ENCODE peak calls at places on chromosome 6, in four cellular contexts. One of them, this sample, is unnamed.

GRCh38 chr6:137016366-137016765 is 28.4 kb downstream of the IL20RA start:
- DNase-seq in hepatocyte: no peak
- DNase-seq in neural progenitor cell: no peak
- DNase-seq in MM.1S: no peak
- DNase-seq in this sample: no peak

GRCh38 chr6:31883699-31884098 is 4.9 kb upstream of the SLC44A4 start:
- DNase-seq in MM.1S: no peak
- DNase-seq in hepatocyte: no peak
- DNase-seq in neural progenitor cell: no peak
- DNase-seq in this sample: no peak

GRCh38 chr6:155013457-155013876 is 18.4 kb downstream of the TIAM2 start:
- DNase-seq in neural progenitor cell: no peak
- DNase-seq in hepatocyte: no peak
- DNase-seq in MM.1S: no peak
- DNase-seq in this sample: no peak

GRCh38 chr6:111592726-111593515 is 12.8 kb downstream of the TRAF3IP2 start:
- DNase-seq in hepatocyte: no peak
- DNase-seq in neural progenitor cell: peak
- DNase-seq in MM.1S: no peak
- DNase-seq in this sample: no peak

GRCh38 chr6:6588924-6589696 is 590 bp downstream of the LY86 start:
- DNase-seq in hepatocyte: no peak
- DNase-seq in MM.1S: no peak
- DNase-seq in neural progenitor cell: no peak
- DNase-seq in this sample: peak

GRCh38 chr6:85792278-85792677 is 149.6 kb upstream of the SYNCRIP start:
- DNase-seq in MM.1S: no peak
- DNase-seq in hepatocyte: no peak
- DNase-seq in neural progenitor cell: no peak
- DNase-seq in this sample: no peak

GRCh38 chr6:53492860-53493634 is 51.9 kb downstream of the GCLC start:
- DNase-seq in neural progenitor cell: peak
- DNase-seq in hepatocyte: peak
- DNase-seq in MM.1S: peak
- DNase-seq in this sample: peak

GRCh38 chr6:47144306-47144705 is 102.2 kb upstream of the ADGRF1 start:
- DNase-seq in neural progenitor cell: no peak
- DNase-seq in MM.1S: no peak
- DNase-seq in hepatocyte: no peak
- DNase-seq in this sample: no peak

GRCh38 chr6:143164565-143165105 is 103.9 kb downstream of the AIG1 start:
- DNase-seq in hepatocyte: no peak
- DNase-seq in neural progenitor cell: no peak
- DNase-seq in MM.1S: no peak
- DNase-seq in this sample: no peak

GRCh38 chr6:118562959-118563358 is 14.9 kb downstream of the PLN start:
- DNase-seq in neural progenitor cell: no peak
- DNase-seq in hepatocyte: no peak
- DNase-seq in MM.1S: no peak
- DNase-seq in this sample: no peak

GRCh38 chr6:67102743-67103142 is 1395.7 kb upstream of the EYS start:
- DNase-seq in MM.1S: no peak
- DNase-seq in neural progenitor cell: no peak
- DNase-seq in hepatocyte: no peak
- DNase-seq in this sample: no peak

GRCh38 chr6:128417698-128418097 is 102.7 kb downstream of the PTPRK start:
- DNase-seq in hepatocyte: no peak
- DNase-seq in MM.1S: no peak
- DNase-seq in neural progenitor cell: no peak
- DNase-seq in this sample: no peak

GRCh38 chr6:113184291-113184690 is 672.9 kb upstream of the MARCKS start:
- DNase-seq in MM.1S: no peak
- DNase-seq in hepatocyte: no peak
- DNase-seq in neural progenitor cell: no peak
- DNase-seq in this sample: no peak

GRCh38 chr6:28446818-28447511 is 3.7 kb upstream of the ZSCAN23 start:
- DNase-seq in MM.1S: no peak
- DNase-seq in hepatocyte: peak
- DNase-seq in neural progenitor cell: peak
- DNase-seq in this sample: no peak

GRCh38 chr6:90764001-90764400 is 177.1 kb upstream of the MAP3K7 start:
- DNase-seq in MM.1S: no peak
- DNase-seq in hepatocyte: no peak
- DNase-seq in neural progenitor cell: no peak
- DNase-seq in this sample: no peak

GRCh38 chr6:4732691-4733315 is 43.4 kb upstream of the CDYL start:
- DNase-seq in neural progenitor cell: peak
- DNase-seq in hepatocyte: peak
- DNase-seq in MM.1S: no peak
- DNase-seq in this sample: no peak

GRCh38 chr6:155867682-155868081 is 412.0 kb upstream of the NOX3 start:
- DNase-seq in neural progenitor cell: no peak
- DNase-seq in hepatocyte: no peak
- DNase-seq in MM.1S: no peak
- DNase-seq in this sample: no peak

GRCh38 chr6:87705070-87705691 is 3.1 kb upstream of the AKIRIN2 start:
- DNase-seq in neural progenitor cell: no peak
- DNase-seq in hepatocyte: peak
- DNase-seq in MM.1S: no peak
- DNase-seq in this sample: no peak

GRCh38 chr6:34412643-34413214 is 13.1 kb downstream of the RPS10 start:
- DNase-seq in MM.1S: no peak
- DNase-seq in hepatocyte: no peak
- DNase-seq in neural progenitor cell: no peak
- DNase-seq in this sample: no peak

GRCh38 chr6:45420083-45420908 is 42.6 kb upstream of the SUPT3H start:
- DNase-seq in hepatocyte: peak
- DNase-seq in MM.1S: peak
- DNase-seq in neural progenitor cell: peak
- DNase-seq in this sample: no peak

GRCh38 chr6:38434051-38434450 is 205.7 kb downstream of the BTBD9 start:
- DNase-seq in hepatocyte: no peak
- DNase-seq in neural progenitor cell: no peak
- DNase-seq in MM.1S: no peak
- DNase-seq in this sample: no peak

GRCh38 chr6:10347561-10348327 is 67.1 kb downstream of the TFAP2A start:
- DNase-seq in neural progenitor cell: no peak
- DNase-seq in hepatocyte: peak
- DNase-seq in MM.1S: no peak
- DNase-seq in this sample: no peak

GRCh38 chr6:131062245-131063027 is 609 bp downstream of the EPB41L2 start:
- DNase-seq in hepatocyte: peak
- DNase-seq in MM.1S: peak
- DNase-seq in neural progenitor cell: peak
- DNase-seq in this sample: peak

GRCh38 chr6:13383280-13384163 is 55.2 kb upstream of the TBC1D7 start:
- DNase-seq in MM.1S: peak
- DNase-seq in hepatocyte: no peak
- DNase-seq in neural progenitor cell: no peak
- DNase-seq in this sample: no peak

GRCh38 chr6:128696651-128697391 is 176.4 kb upstream of the PTPRK start:
- DNase-seq in neural progenitor cell: no peak
- DNase-seq in MM.1S: no peak
- DNase-seq in hepatocyte: no peak
- DNase-seq in this sample: no peak

GRCh38 chr6:69232506-69233194 is 564.2 kb downstream of the LMBRD1 start:
- DNase-seq in MM.1S: peak
- DNase-seq in hepatocyte: peak
- DNase-seq in neural progenitor cell: peak
- DNase-seq in this sample: peak

GRCh38 chr6:152543519-152543918 is 93.6 kb downstream of the SYNE1 start:
- DNase-seq in hepatocyte: no peak
- DNase-seq in MM.1S: no peak
- DNase-seq in neural progenitor cell: no peak
- DNase-seq in this sample: no peak

GRCh38 chr6:164753517-164753916 is 555.9 kb downstream of the C6orf118 start:
- DNase-seq in neural progenitor cell: no peak
- DNase-seq in hepatocyte: no peak
- DNase-seq in MM.1S: no peak
- DNase-seq in this sample: no peak

GRCh38 chr6:31834704-31835375 is 7.3 kb downstream of the HSPA1B start:
- DNase-seq in hepatocyte: peak
- DNase-seq in neural progenitor cell: peak
- DNase-seq in MM.1S: peak
- DNase-seq in this sample: peak

DNA sequence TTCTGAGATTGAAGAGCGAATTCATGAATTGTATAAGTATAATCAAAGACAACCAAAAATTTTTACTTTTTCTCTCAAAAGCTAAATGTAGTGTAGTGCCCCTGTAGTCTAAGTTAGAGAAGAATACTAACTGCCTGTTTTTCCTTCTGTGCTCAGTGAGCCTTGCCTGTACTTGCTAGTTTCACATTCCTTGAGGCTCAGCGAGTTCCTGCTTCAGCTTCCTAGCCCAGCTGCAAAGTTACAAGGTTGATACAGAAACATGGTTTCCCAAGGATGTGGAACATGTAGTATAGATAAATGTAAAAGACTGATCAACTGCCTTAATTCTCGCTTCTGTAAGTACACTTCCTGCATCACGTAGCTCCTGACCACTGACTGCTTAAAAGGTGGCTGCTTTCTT is 33.1 kb upstream of the SEC63 start:
- DNase-seq in hepatocyte: no peak
- DNase-seq in neural progenitor cell: no peak
- DNase-seq in MM.1S: no peak
- DNase-seq in this sample: no peak
- H2AFZ ChIP-seq in hepatocyte: peak
- H2AFZ ChIP-seq in neural progenitor cell: no peak
- H2AFZ ChIP-seq in MM.1S: no peak
- H2AFZ ChIP-seq in this sample: no peak

GRCh38 chr6:156946370-156946936 is 169.3 kb downstream of the ARID1B start:
- DNase-seq in MM.1S: no peak
- DNase-seq in hepatocyte: no peak
- DNase-seq in neural progenitor cell: no peak
- DNase-seq in this sample: no peak

GRCh38 chr6:156942266-156942665 is 165.1 kb downstream of the ARID1B start:
- DNase-seq in MM.1S: no peak
- DNase-seq in hepatocyte: no peak
- DNase-seq in neural progenitor cell: peak
- DNase-seq in this sample: peak

GRCh38 chr6:156944412-156944811 is 167.2 kb downstream of the ARID1B start:
- DNase-seq in MM.1S: no peak
- DNase-seq in neural progenitor cell: no peak
- DNase-seq in hepatocyte: no peak
- DNase-seq in this sample: no peak

GRCh38 chr6:156943816-156944215 is 166.6 kb downstream of the ARID1B start:
- DNase-seq in neural progenitor cell: no peak
- DNase-seq in MM.1S: no peak
- DNase-seq in hepatocyte: no peak
- DNase-seq in this sample: no peak

GRCh38 chr6:156943167-156943566 is 166.0 kb downstream of the ARID1B start:
- DNase-seq in hepatocyte: no peak
- DNase-seq in MM.1S: no peak
- DNase-seq in neural progenitor cell: no peak
- DNase-seq in this sample: no peak
- H2AFZ ChIP-seq in hepatocyte: no peak
- H2AFZ ChIP-seq in MM.1S: no peak
- H2AFZ ChIP-seq in neural progenitor cell: no peak
- H2AFZ ChIP-seq in this sample: no peak

GRCh38 chr6:108781419-108782110 is 66.7 kb upstream of the ARMC2 start:
- DNase-seq in neural progenitor cell: peak
- DNase-seq in MM.1S: no peak
- DNase-seq in hepatocyte: no peak
- DNase-seq in this sample: no peak

GRCh38 chr6:108780784-108781183 is 67.4 kb upstream of the ARMC2 start:
- DNase-seq in neural progenitor cell: no peak
- DNase-seq in hepatocyte: no peak
- DNase-seq in MM.1S: no peak
- DNase-seq in this sample: no peak

GRCh38 chr6:108782231-108783041 is 65.8 kb upstream of the ARMC2 start:
- DNase-seq in MM.1S: peak
- DNase-seq in neural progenitor cell: peak
- DNase-seq in hepatocyte: peak
- DNase-seq in this sample: peak

GRCh38 chr6:108778421-108779186 is 69.6 kb upstream of the ARMC2 start:
- DNase-seq in neural progenitor cell: no peak
- DNase-seq in MM.1S: no peak
- DNase-seq in hepatocyte: no peak
- DNase-seq in this sample: no peak

DNA sequence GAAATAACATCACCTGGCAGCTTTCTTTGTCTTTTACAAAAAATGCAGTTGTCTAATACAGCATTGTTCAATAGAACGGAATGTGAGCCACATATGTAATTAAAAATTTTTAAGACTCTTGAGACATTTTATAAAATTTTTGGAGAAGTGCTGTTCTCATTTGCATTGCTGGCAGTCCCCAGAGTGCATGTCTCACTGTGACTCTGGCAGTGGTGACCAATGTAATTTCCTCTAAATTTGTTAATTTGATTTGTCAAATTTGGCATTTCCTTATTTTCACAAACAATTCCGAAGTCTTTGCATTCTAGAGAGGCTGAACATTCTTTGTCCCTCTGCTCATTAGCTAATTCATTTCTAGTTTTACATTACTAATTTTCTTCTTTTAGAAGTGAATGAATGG is 68.7 kb upstream of the ARMC2 start:
- DNase-seq in hepatocyte: no peak
- DNase-seq in neural progenitor cell: no peak
- DNase-seq in MM.1S: no peak
- DNase-seq in this sample: no peak
- H2AFZ ChIP-seq in hepatocyte: no peak
- H2AFZ ChIP-seq in neural progenitor cell: no peak
- H2AFZ ChIP-seq in MM.1S: no peak
- H2AFZ ChIP-seq in this sample: no peak

DNA sequence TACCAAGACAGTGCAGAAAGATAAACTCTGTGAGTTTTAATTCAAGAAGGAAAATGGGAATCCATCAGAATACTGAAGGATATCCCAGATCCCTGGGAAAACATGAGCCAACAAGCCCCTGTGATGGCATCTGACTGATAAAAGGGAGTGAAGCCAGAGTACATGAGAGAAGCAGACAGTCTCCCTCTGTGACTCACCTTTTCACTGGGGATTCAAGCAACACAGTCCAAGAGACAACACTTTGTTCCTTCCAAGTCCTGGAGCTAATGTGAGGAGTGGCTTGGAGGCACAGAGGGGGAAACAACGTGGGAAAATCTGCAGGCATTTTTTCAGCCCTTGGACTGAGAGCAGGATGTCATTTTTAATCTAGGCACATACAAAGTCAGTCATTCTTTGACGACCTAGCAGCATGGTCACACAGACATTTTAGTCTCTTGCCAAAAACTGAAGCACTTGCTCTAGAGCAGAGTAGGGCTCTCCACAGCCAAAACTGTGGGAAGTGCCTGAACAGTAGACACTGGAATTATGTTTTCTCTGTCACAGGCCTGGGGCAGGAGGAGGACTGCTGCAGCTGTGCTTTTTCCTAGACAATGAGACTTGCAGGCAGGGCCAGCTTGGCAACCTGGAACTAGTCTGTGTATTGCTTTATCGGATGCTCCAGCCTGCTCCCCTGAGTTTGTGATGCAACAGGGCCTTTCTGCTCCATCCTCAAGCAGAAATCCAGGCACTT is 465.0 kb upstream of the GJE1 start:
- DNase-seq in hepatocyte: peak
- DNase-seq in neural progenitor cell: peak
- DNase-seq in MM.1S: no peak
- DNase-seq in this sample: no peak
- H2AFZ ChIP-seq in hepatocyte: no peak
- H2AFZ ChIP-seq in neural progenitor cell: peak
- H2AFZ ChIP-seq in MM.1S: no peak
- H2AFZ ChIP-seq in this sample: no peak

GRCh38 chr6:11404081-11404480 is 133.5 kb upstream of the TMEM170B start:
- DNase-seq in MM.1S: no peak
- DNase-seq in neural progenitor cell: no peak
- DNase-seq in hepatocyte: no peak
- DNase-seq in this sample: no peak
- H2AFZ ChIP-seq in MM.1S: no peak
- H2AFZ ChIP-seq in neural progenitor cell: no peak
- H2AFZ ChIP-seq in hepatocyte: no peak
- H2AFZ ChIP-seq in this sample: peak